ENCODE peak calls at places on chromosomes 12 and 14, in five cellular contexts. One of them, this sample, is unnamed.
A peak's percentile ranks its signal among the peaks of the same experiment; 100 is the strongest.

GRCh38 chr14:90785474-90785873 is 30.8 kb downstream of the TTC7B start:
- DNase-seq in fibroblast of mammary gland: no peak
- DNase-seq in BJ: no peak
- DNase-seq in neural progenitor cell: no peak
- DNase-seq in spleen: no peak
- DNase-seq in this sample: no peak

GRCh38 chr14:90384543-90384911 is 12.3 kb upstream of the CALM1 start:
- DNase-seq in fibroblast of mammary gland: peak; percentile 53
- DNase-seq in neural progenitor cell: no peak
- DNase-seq in BJ: no peak
- DNase-seq in spleen: no peak
- DNase-seq in this sample: no peak

GRCh38 chr12:754238-754816 is 1.9 kb downstream of the WNK1 start:
- DNase-seq in neural progenitor cell: peak; percentile 4
- DNase-seq in spleen: no peak
- DNase-seq in BJ: no peak
- DNase-seq in fibroblast of mammary gland: peak; percentile 36
- DNase-seq in this sample: peak; percentile 39

GRCh38 chr14:103207038-103207403 is 83.8 kb downstream of the TNFAIP2 start:
- DNase-seq in spleen: no peak
- DNase-seq in BJ: peak; percentile 27
- DNase-seq in fibroblast of mammary gland: peak; percentile 36
- DNase-seq in neural progenitor cell: peak; percentile 66
- DNase-seq in this sample: no peak

GRCh38 chr14:71165121-71165574 is 257.9 kb downstream of the PCNX1 start:
- DNase-seq in spleen: peak; percentile 73
- DNase-seq in BJ: no peak
- DNase-seq in fibroblast of mammary gland: no peak
- DNase-seq in neural progenitor cell: no peak
- DNase-seq in this sample: no peak

GRCh38 chr12:123106640-123107359 is 44.1 kb downstream of the PITPNM2 start:
- DNase-seq in fibroblast of mammary gland: no peak
- DNase-seq in BJ: no peak
- DNase-seq in neural progenitor cell: no peak
- DNase-seq in spleen: peak; percentile 93
- DNase-seq in this sample: no peak

GRCh38 chr14:30710870-30711269 is 88.8 kb downstream of the SCFD1 start:
- DNase-seq in neural progenitor cell: no peak
- DNase-seq in spleen: no peak
- DNase-seq in BJ: peak; percentile 20
- DNase-seq in fibroblast of mammary gland: peak; percentile 11
- DNase-seq in this sample: peak; percentile 24

GRCh38 chr14:23551266-23552028 is at the start of gene ZFHX2:
- DNase-seq in BJ: no peak
- DNase-seq in fibroblast of mammary gland: peak; percentile 37
- DNase-seq in spleen: peak; percentile 95
- DNase-seq in neural progenitor cell: peak; percentile 96
- DNase-seq in this sample: peak; percentile 57

GRCh38 chr12:4526923-4527546 is 11.7 kb upstream of the RAD51AP1 start:
- DNase-seq in fibroblast of mammary gland: peak; percentile 27
- DNase-seq in spleen: no peak
- DNase-seq in BJ: no peak
- DNase-seq in neural progenitor cell: no peak
- DNase-seq in this sample: peak; percentile 19

GRCh38 chr12:113443030-113443539 is 20.9 kb downstream of the SDSL start:
- DNase-seq in neural progenitor cell: no peak
- DNase-seq in fibroblast of mammary gland: no peak
- DNase-seq in BJ: no peak
- DNase-seq in spleen: no peak
- DNase-seq in this sample: no peak

GRCh38 chr14:35687335-35687939 is 121.7 kb downstream of the RALGAPA1 start:
- DNase-seq in fibroblast of mammary gland: peak; percentile 60
- DNase-seq in neural progenitor cell: peak; percentile 75
- DNase-seq in spleen: no peak
- DNase-seq in BJ: no peak
- DNase-seq in this sample: peak; percentile 23

GRCh38 chr12:28513983-28514382 is 323.7 kb downstream of the CCDC91 start:
- DNase-seq in spleen: no peak
- DNase-seq in neural progenitor cell: no peak
- DNase-seq in fibroblast of mammary gland: no peak
- DNase-seq in BJ: no peak
- DNase-seq in this sample: no peak

GRCh38 chr14:96039633-96040311 is 610 bp downstream of the C14orf132 start:
- DNase-seq in neural progenitor cell: peak; percentile 69
- DNase-seq in BJ: no peak
- DNase-seq in spleen: no peak
- DNase-seq in fibroblast of mammary gland: peak; percentile 14
- DNase-seq in this sample: no peak

GRCh38 chr12:5022465-5023061 is 21.1 kb upstream of the KCNA5 start:
- DNase-seq in BJ: no peak
- DNase-seq in neural progenitor cell: peak; percentile 79
- DNase-seq in spleen: peak; percentile 82
- DNase-seq in fibroblast of mammary gland: peak; percentile 32
- DNase-seq in this sample: peak; percentile 71

GRCh38 chr14:104692261-104692938 is 3.0 kb downstream of the INF2 start:
- DNase-seq in BJ: no peak
- DNase-seq in spleen: no peak
- DNase-seq in neural progenitor cell: no peak
- DNase-seq in fibroblast of mammary gland: no peak
- DNase-seq in this sample: no peak

GRCh38 chr14:85060116-85060515 is 469.8 kb upstream of the FLRT2 start:
- DNase-seq in BJ: no peak
- DNase-seq in fibroblast of mammary gland: peak; percentile 60
- DNase-seq in neural progenitor cell: no peak
- DNase-seq in spleen: no peak
- DNase-seq in this sample: no peak

GRCh38 chr12:126617312-126617711 is 1552.1 kb downstream of the AACS start:
- DNase-seq in BJ: no peak
- DNase-seq in fibroblast of mammary gland: peak; percentile 10
- DNase-seq in neural progenitor cell: peak; percentile 39
- DNase-seq in spleen: no peak
- DNase-seq in this sample: no peak

GRCh38 chr12:65911321-65911720 is 87.0 kb downstream of the HMGA2 start:
- DNase-seq in spleen: no peak
- DNase-seq in neural progenitor cell: no peak
- DNase-seq in BJ: no peak
- DNase-seq in fibroblast of mammary gland: peak; percentile 77
- DNase-seq in this sample: peak; percentile 63

GRCh38 chr14:75720828-75721227 is 59.8 kb downstream of the TTLL5 start:
- DNase-seq in fibroblast of mammary gland: peak; percentile 53
- DNase-seq in neural progenitor cell: no peak
- DNase-seq in BJ: no peak
- DNase-seq in spleen: no peak
- DNase-seq in this sample: no peak

GRCh38 chr12:55909513-55909884 is 18.2 kb downstream of the PYM1 start:
- DNase-seq in fibroblast of mammary gland: no peak
- DNase-seq in BJ: no peak
- DNase-seq in spleen: no peak
- DNase-seq in neural progenitor cell: no peak
- DNase-seq in this sample: no peak

GRCh38 chr14:49961270-49962222 is 68.7 kb downstream of the ARF6 start:
- DNase-seq in neural progenitor cell: no peak
- DNase-seq in spleen: no peak
- DNase-seq in fibroblast of mammary gland: no peak
- DNase-seq in BJ: no peak
- DNase-seq in this sample: no peak

GRCh38 chr14:65211341-65211987 is 109.1 kb upstream of the MAX start:
- DNase-seq in fibroblast of mammary gland: peak; percentile 75
- DNase-seq in spleen: no peak
- DNase-seq in neural progenitor cell: no peak
- DNase-seq in BJ: no peak
- DNase-seq in this sample: peak; percentile 88

GRCh38 chr12:54701940-54702592 is 53.9 kb upstream of the DCD start:
- DNase-seq in fibroblast of mammary gland: peak; percentile 52
- DNase-seq in neural progenitor cell: peak; percentile 65
- DNase-seq in BJ: no peak
- DNase-seq in spleen: no peak
- DNase-seq in this sample: peak; percentile 59

GRCh38 chr12:55060470-55060869 is 40.7 kb downstream of the NEUROD4 start:
- DNase-seq in fibroblast of mammary gland: no peak
- DNase-seq in neural progenitor cell: no peak
- DNase-seq in spleen: no peak
- DNase-seq in BJ: no peak
- DNase-seq in this sample: no peak

DNA sequence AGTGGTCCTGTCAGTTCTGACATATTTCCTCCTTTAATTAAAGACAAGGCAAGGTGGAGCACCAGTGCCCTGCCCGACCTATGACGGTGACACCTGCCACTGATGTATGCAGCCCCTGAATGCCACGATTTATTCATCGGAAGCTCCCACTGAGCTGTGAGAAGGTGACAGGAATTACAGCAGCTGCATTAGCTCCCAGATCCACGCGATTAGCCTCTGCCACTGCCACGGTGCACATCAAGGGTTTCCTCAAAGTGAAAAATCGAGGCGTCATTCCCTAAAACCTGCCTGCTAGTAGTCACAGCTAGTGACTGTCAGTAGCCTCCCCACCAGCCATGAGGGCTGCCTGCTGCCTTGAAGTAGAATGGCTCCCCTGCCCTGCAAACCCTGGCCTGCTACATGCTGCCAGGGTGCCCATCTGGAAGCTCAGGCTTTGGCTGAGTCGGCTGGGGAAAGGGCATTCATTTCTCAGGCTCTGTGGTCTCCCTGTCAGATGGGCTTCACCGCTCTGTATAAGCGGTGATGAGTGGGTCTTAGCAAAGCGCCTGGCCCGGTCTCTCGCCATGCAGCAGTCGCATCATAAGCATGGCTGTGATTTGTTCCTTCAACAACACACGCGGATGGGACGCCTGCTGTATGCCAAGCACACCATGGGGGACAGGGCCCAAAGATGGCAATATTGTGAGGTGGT is 8.2 kb upstream of the BCL11B start:
- DNase-seq in fibroblast of mammary gland: no peak
- DNase-seq in BJ: no peak
- DNase-seq in spleen: no peak
- DNase-seq in neural progenitor cell: no peak
- DNase-seq in this sample: no peak
- TF ChIP-seq CTCF in fibroblast of mammary gland: no peak
- TF ChIP-seq CTCF in BJ: no peak
- TF ChIP-seq CTCF in spleen: no peak
- TF ChIP-seq CTCF in neural progenitor cell: no peak
- TF ChIP-seq CTCF in this sample: no peak

GRCh38 chr12:103198499-103198898 is 241.0 kb downstream of the ASCL1 start:
- DNase-seq in neural progenitor cell: no peak
- DNase-seq in fibroblast of mammary gland: no peak
- DNase-seq in BJ: no peak
- DNase-seq in spleen: no peak
- DNase-seq in this sample: no peak

GRCh38 chr12:103197725-103198388 is 240.4 kb downstream of the ASCL1 start:
- DNase-seq in neural progenitor cell: no peak
- DNase-seq in spleen: no peak
- DNase-seq in fibroblast of mammary gland: no peak
- DNase-seq in BJ: no peak
- DNase-seq in this sample: no peak

DNA sequence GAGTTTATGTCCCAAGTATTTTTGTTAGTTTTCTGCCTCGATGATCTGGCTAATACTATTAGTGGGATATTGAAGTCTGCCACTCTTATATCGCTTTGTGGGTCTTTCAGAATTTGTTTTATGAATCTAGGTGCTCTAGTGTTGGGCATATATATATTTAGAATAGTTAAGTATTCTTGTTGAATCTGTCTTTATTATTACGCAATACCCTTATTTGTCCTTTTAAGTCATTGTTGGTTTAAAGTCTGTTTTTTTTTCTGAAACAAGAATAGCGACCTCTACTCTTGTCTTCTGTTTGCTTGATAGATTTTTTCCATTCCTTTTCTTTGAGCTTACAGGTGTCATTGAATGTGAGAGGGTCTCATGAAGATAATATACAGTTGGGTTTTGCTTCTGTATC is 239.0 kb downstream of the ASCL1 start:
- DNase-seq in BJ: no peak
- DNase-seq in neural progenitor cell: no peak
- DNase-seq in spleen: no peak
- DNase-seq in fibroblast of mammary gland: no peak
- DNase-seq in this sample: no peak
- TF ChIP-seq CTCF in BJ: no peak
- TF ChIP-seq CTCF in neural progenitor cell: no peak
- TF ChIP-seq CTCF in spleen: no peak
- TF ChIP-seq CTCF in fibroblast of mammary gland: no peak
- TF ChIP-seq CTCF in this sample: no peak

GRCh38 chr12:51217968-51218606 is at the start of gene POU6F1:
- DNase-seq in BJ: no peak
- DNase-seq in spleen: peak; percentile 90
- DNase-seq in neural progenitor cell: peak; percentile 87
- DNase-seq in fibroblast of mammary gland: peak; percentile 72
- DNase-seq in this sample: peak; percentile 77

GRCh38 chr12:51219345-51219744 is 1.5 kb upstream of the POU6F1 start:
- DNase-seq in neural progenitor cell: no peak
- DNase-seq in spleen: no peak
- DNase-seq in fibroblast of mammary gland: no peak
- DNase-seq in BJ: no peak
- DNase-seq in this sample: no peak

GRCh38 chr12:51216652-51217051 is 1.2 kb downstream of the POU6F1 start:
- DNase-seq in spleen: no peak
- DNase-seq in BJ: no peak
- DNase-seq in fibroblast of mammary gland: no peak
- DNase-seq in neural progenitor cell: peak; percentile 31
- DNase-seq in this sample: no peak

GRCh38 chr12:51218607-51219161 is 822 bp upstream of the POU6F1 start:
- DNase-seq in neural progenitor cell: peak; percentile 21
- DNase-seq in fibroblast of mammary gland: no peak
- DNase-seq in BJ: no peak
- DNase-seq in spleen: no peak
- DNase-seq in this sample: no peak

DNA sequence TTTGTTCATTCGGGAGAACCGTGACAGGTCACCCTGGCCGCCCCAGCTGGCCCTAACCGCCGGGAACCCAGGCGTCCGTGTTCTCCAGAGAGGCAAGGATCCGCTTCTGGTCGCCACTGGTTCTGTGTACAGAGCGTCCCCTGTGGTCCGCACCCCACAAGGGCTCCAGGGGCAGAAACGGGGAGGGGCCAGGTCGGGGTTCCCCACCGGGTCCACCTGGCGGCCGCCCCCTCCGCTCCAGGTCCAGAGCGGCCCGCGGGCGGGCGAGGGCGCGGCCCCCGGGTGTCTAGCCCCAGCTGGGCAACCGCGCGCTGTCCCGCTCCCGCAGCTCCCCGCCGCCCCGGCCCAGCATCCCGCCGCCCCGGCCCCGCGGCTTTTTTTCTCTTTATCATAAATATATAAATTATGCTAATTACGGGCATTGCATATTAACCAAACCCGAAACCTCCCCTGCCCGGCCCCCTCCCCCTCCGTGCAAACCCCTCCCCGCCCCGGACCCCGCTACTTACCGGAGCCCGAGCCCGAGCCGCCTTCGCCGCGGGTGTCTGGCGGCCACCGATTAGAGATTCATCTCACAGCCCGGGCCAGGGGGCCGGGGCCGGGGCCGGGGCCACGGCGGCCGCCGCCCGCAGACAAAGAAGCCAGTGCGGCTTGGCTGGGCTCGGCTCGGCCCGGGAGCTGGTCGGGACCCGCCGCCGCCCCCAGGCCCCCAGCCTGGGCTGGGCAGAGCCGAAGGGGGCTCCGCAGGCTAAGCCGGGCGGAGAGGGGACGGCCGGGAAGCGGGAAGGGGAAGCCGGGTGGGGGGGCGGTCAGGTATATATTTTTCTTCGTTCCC is 512 bp downstream of the POU6F1 start:
- DNase-seq in neural progenitor cell: peak; percentile 69
- DNase-seq in spleen: peak; percentile 90
- DNase-seq in fibroblast of mammary gland: peak; percentile 15
- DNase-seq in BJ: no peak
- DNase-seq in this sample: peak; percentile 53
- TF ChIP-seq CTCF in neural progenitor cell: peak; percentile 30
- TF ChIP-seq CTCF in spleen: peak; percentile 24
- TF ChIP-seq CTCF in fibroblast of mammary gland: peak; percentile 16
- TF ChIP-seq CTCF in BJ: peak; percentile 42
- TF ChIP-seq CTCF in this sample: no peak

GRCh38 chr12:47903927-47904646 is 707 bp downstream of the VDR start:
- DNase-seq in fibroblast of mammary gland: peak; percentile 83
- DNase-seq in neural progenitor cell: no peak
- DNase-seq in spleen: peak; percentile 89
- DNase-seq in BJ: peak; percentile 50
- DNase-seq in this sample: peak; percentile 90
- TF ChIP-seq CTCF in fibroblast of mammary gland: no peak
- TF ChIP-seq CTCF in neural progenitor cell: no peak
- TF ChIP-seq CTCF in spleen: no peak
- TF ChIP-seq CTCF in BJ: no peak
- TF ChIP-seq CTCF in this sample: no peak

This sample was measured in foreskin fibroblast.